ENCODE peak calls at places on chromosomes 3 and 15, in seven cellular contexts. Z is A549, N is NB4, W is K562, C is HCT116, X is HepG2, B is H1. D is an unnamed sample.

GRCh38 chr15:99105516-99106341 is 849 bp downstream of the SYNM start:
- DNase-seq in Z (peak), N (peak), W (no peak), C (no peak), X (no peak), B (no peak), D (peak)

GRCh38 chr3:125916376-125916978 is 52.5 kb upstream of the ROPN1B start:
- DNase-seq in Z (peak), N (peak), W (peak), C (peak), X (peak), B (peak), D (peak)

GRCh38 chr3:156382458-156383346 is 172.2 kb downstream of the SSR3 start:
- DNase-seq in Z (peak), N (peak), W (peak), C (peak), X (peak), B (no peak), D (peak)

GRCh38 chr3:177294221-177294620 is 96.9 kb upstream of the TBL1XR1 start:
- DNase-seq in Z (no peak), N (no peak), W (no peak), C (no peak), X (no peak), B (no peak), D (no peak)

GRCh38 chr15:41341519-41341918 is 8.8 kb downstream of the NUSAP1 start:
- DNase-seq in Z (no peak), N (no peak), W (no peak), C (no peak), X (no peak), B (no peak), D (no peak)

GRCh38 chr3:176867681-176868663 is 329.3 kb downstream of the TBL1XR1 start:
- DNase-seq in Z (no peak), N (no peak), W (no peak), C (no peak), X (no peak), B (no peak), D (no peak)

GRCh38 chr15:63523306-63523990 is 19.1 kb downstream of the USP3 start:
- DNase-seq in Z (no peak), N (no peak), W (no peak), C (no peak), X (no peak), B (no peak), D (peak)

GRCh38 chr3:12512534-12513101 is 28.3 kb downstream of the TSEN2 start:
- DNase-seq in Z (no peak), N (no peak), W (no peak), C (no peak), X (no peak), B (no peak), D (no peak)

GRCh38 chr15:42153874-42154575 is 2.4 kb downstream of the PLA2G4F start:
- DNase-seq in Z (no peak), N (no peak), W (no peak), C (no peak), X (no peak), B (no peak), D (no peak)

GRCh38 chr3:168024537-168024941 is 71.2 kb downstream of the GOLIM4 start:
- DNase-seq in Z (no peak), N (peak), W (no peak), C (peak), X (no peak), B (no peak), D (peak)

GRCh38 chr3:60133269-60133877 is 1083.5 kb upstream of the CFAP20DC start:
- DNase-seq in Z (no peak), N (no peak), W (no peak), C (no peak), X (no peak), B (no peak), D (no peak)

GRCh38 chr15:20357139-20358065 is 184.2 kb downstream of the GOLGA6L6 start:
- DNase-seq in Z (no peak), N (no peak), W (no peak), C (no peak), X (no peak), B (no peak), D (no peak)

GRCh38 chr3:16350041-16350952 is 85.3 kb downstream of the OXNAD1 start:
- DNase-seq in Z (no peak), N (peak), W (no peak), C (no peak), X (no peak), B (no peak), D (no peak)

GRCh38 chr3:189309400-189309975 is 137.7 kb downstream of the TPRG1 start:
- DNase-seq in Z (no peak), N (no peak), W (no peak), C (no peak), X (no peak), B (no peak), D (no peak)

GRCh38 chr15:35256555-35256954 is 171.5 kb upstream of the NANOGP8 start:
- DNase-seq in Z (no peak), N (no peak), W (no peak), C (no peak), X (no peak), B (no peak), D (no peak)

GRCh38 chr3:184674626-184675025 is 37.2 kb downstream of the MAGEF1 start:
- DNase-seq in Z (no peak), N (no peak), W (no peak), C (no peak), X (no peak), B (no peak), D (no peak)

GRCh38 chr15:90367578-90367977 is 15.5 kb downstream of the ZNF774 start:
- DNase-seq in Z (no peak), N (no peak), W (no peak), C (no peak), X (no peak), B (no peak), D (no peak)

GRCh38 chr3:106097817-106098410 is 229.1 kb upstream of the CBLB start:
- DNase-seq in Z (no peak), N (no peak), W (no peak), C (no peak), X (no peak), B (no peak), D (no peak)

GRCh38 chr15:79050977-79051376 is 39.6 kb downstream of the RASGRF1 start:
- DNase-seq in Z (no peak), N (no peak), W (no peak), C (no peak), X (peak), B (no peak), D (no peak)

GRCh38 chr3:15797600-15798303 is at the start of gene ANKRD28:
- DNase-seq in Z (peak), N (peak), W (peak), C (peak), X (peak), B (no peak), D (peak)

GRCh38 chr15:40964006-40964405 is 10.7 kb downstream of the CHAC1 start:
- DNase-seq in Z (no peak), N (no peak), W (peak), C (no peak), X (no peak), B (no peak), D (no peak)

GRCh38 chr15:39602143-39602542 is 21.3 kb downstream of the THBS1 start:
- DNase-seq in Z (no peak), N (no peak), W (no peak), C (no peak), X (peak), B (no peak), D (no peak)
- TF ChIP-seq MAX in Z (no peak), N (no peak), W (no peak), C (no peak), X (no peak), B (no peak), D (no peak)

GRCh38 chr15:68220967-68221366 is 8.6 kb downstream of the CLN6 start:
- DNase-seq in Z (no peak), N (no peak), W (peak), C (no peak), X (no peak), B (no peak), D (no peak)
- TF ChIP-seq MAX in Z (no peak), N (no peak), W (no peak), C (no peak), X (no peak), B (no peak), D (no peak)

GRCh38 chr3:153350420-153350819 is 188.4 kb downstream of the RAP2B start:
- DNase-seq in Z (no peak), N (no peak), W (no peak), C (peak), X (peak), B (no peak), D (no peak)
- TF ChIP-seq MAX in Z (no peak), N (no peak), W (no peak), C (no peak), X (no peak), B (no peak), D (no peak)

GRCh38 chr3:9279959-9280358 is 30.5 kb upstream of the SRGAP3 start:
- DNase-seq in Z (no peak), N (peak), W (no peak), C (no peak), X (no peak), B (no peak), D (no peak)
- TF ChIP-seq MAX in Z (no peak), N (no peak), W (no peak), C (no peak), X (no peak), B (no peak), D (no peak)

DNA sequence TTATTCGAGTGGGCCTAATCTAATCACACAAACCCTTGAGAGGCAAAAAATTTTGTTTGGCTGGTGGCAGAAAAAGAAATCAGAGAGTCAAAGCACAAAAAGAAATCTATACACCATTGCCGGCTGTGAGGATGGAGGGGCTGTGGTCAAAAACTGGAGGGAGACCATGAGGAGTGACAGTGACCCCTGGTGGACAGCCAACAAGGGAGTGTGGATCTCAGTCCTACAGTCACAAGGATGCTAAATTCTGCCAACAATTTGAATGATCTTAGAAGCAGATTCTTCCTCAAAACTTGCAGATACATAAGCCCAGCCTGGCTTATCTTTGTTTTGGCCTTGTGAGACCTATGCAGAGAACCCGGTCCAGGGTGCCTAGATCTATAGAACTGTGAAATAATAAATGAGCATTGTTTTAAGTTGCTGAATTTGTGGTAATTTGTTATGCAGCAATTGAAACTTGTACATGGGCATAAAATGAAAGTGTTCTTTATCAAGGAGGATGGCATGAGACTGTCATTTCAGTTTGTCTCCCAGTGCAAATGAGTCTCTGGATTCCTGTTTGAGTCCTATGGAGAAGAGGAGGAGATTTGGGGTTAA is 103.0 kb upstream of the ARHGEF26 start:
- DNase-seq in Z (peak), N (peak), W (peak), C (peak), X (peak), B (peak), D (peak)
- TF ChIP-seq MAX in Z (no peak), N (no peak), W (no peak), C (no peak), X (no peak), B (no peak), D (no peak)

GRCh38 chr3:113084777-113085176 is 94.0 kb downstream of the GTPBP8 start:
- DNase-seq in Z (no peak), N (no peak), W (no peak), C (no peak), X (no peak), B (no peak), D (peak)
- TF ChIP-seq MAX in Z (no peak), N (no peak), W (no peak), C (no peak), X (no peak), B (no peak), D (no peak)

GRCh38 chr3:128379768-128380167 is 86.9 kb downstream of the DNAJB8 start:
- DNase-seq in Z (no peak), N (no peak), W (no peak), C (no peak), X (no peak), B (no peak), D (no peak)

GRCh38 chr3:128380719-128381118 is 86.0 kb downstream of the DNAJB8 start:
- DNase-seq in Z (no peak), N (no peak), W (peak), C (no peak), X (no peak), B (no peak), D (no peak)

GRCh38 chr3:128380295-128380694 is 86.4 kb downstream of the DNAJB8 start:
- DNase-seq in Z (no peak), N (no peak), W (no peak), C (no peak), X (no peak), B (no peak), D (no peak)

GRCh38 chr3:128376516-128376915 is 90.2 kb downstream of the DNAJB8 start:
- DNase-seq in Z (no peak), N (no peak), W (no peak), C (no peak), X (no peak), B (no peak), D (no peak)

DNA sequence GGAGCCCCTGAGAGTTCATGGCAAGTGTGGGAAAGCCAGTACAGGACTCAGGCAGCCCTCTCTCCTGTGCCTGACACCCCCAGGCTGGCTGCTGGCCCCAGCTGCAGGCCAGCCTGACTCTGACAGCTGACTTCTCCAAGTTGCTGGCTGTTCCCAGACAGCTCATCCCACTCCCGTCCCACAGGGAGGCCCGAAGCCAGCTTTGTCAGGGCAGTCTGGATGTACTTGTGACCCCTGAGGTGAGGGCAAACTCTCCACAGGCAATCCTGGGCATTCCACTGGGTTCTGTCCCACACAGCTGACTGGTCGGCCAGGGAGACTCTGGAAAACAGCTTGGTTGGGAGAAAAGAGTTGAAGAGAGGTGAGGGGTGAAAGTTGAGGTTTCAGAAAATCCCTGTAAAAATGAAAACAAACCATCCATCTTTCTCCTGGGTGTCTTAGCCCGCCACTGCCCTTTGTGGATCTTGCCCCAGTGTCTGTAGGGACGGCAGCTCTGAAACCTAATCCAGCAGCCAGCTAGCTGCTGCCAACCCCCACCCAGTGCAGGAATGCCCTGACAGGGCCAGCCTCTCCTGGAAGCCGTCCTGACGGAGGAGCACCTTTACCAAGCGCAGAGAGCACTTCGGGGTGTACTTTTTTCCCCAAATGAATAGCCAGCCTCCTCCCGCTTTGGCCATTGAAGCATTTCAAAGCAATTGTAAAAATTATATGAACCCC is 87.9 kb downstream of the DNAJB8 start:
- DNase-seq in Z (no peak), N (no peak), W (no peak), C (no peak), X (no peak), B (no peak), D (no peak)
- TF ChIP-seq MAX in Z (no peak), N (no peak), W (no peak), C (no peak), X (no peak), B (no peak), D (no peak)

GRCh38 chr15:67082007-67082536 is 16.7 kb downstream of the SMAD3 start:
- DNase-seq in Z (no peak), N (peak), W (no peak), C (no peak), X (no peak), B (no peak), D (peak)

GRCh38 chr15:67080900-67081431 is 15.6 kb downstream of the SMAD3 start:
- DNase-seq in Z (no peak), N (peak), W (peak), C (no peak), X (no peak), B (no peak), D (peak)

GRCh38 chr15:67077641-67078215 is 12.3 kb downstream of the SMAD3 start:
- DNase-seq in Z (no peak), N (no peak), W (no peak), C (no peak), X (no peak), B (no peak), D (no peak)

GRCh38 chr15:67079361-67079760 is 14.0 kb downstream of the SMAD3 start:
- DNase-seq in Z (no peak), N (no peak), W (no peak), C (no peak), X (no peak), B (no peak), D (no peak)

DNA sequence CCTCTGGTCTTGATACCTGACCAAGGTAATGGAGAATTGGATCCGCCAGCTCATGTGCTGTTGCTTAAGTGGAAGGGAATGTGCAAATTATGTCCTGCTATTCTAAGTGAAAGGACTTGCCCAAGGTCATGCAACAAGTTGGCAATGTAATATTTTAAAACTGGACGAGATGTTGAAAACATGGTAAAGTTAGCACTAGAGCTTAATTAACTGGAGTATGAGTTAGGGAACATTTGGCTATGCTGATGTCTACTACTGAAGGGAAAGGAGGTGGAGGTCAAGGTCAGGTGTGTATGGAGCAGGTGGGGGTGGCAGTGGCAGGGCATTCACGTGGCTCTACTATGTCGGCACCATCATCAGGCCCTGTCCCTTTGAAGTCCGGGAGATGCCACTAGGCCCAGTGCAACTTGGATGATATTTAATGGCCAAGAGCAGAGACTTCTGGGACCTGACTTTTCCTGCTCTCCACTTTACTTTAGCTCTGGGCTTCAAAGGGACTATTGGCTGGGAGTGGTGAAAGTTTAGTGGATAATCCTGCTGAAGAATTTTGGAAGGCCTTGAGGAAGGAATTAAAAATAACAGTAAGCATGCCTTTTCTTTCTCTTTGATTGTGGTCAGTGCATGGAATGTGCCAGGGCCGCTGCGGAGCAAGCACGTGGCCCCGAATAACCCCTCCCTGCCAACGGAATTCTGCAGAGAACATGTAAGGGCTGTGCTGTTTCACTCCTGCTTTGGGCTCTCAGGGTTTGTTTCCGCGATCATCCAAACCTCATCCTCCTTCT is 14.9 kb downstream of the SMAD3 start:
- DNase-seq in Z (no peak), N (no peak), W (no peak), C (no peak), X (no peak), B (no peak), D (no peak)
- TF ChIP-seq MAX in Z (no peak), N (no peak), W (no peak), C (no peak), X (no peak), B (no peak), D (peak)

GRCh38 chr15:51051776-51052175 is 42.9 kb downstream of the TNFAIP8L3 start:
- DNase-seq in Z (no peak), N (no peak), W (no peak), C (no peak), X (no peak), B (no peak), D (no peak)
- TF ChIP-seq MAX in Z (no peak), N (no peak), W (no peak), C (no peak), X (no peak), B (no peak), D (no peak)